ENCODE peak calls at places on chromosomes 4 and X, in eight cellular contexts. O is sigmoid colon, H is Peyer's patch, R is right cardiac atrium, V is lower lobe of right lung, K is tibial nerve, E is lung, Q is GM12878. D is an unnamed sample.
A peak's percentile ranks its signal among the peaks of the same experiment; 100 is the strongest.

GRCh38 chrX:17738002-17738713 is 865 bp downstream of the SCML1 start:
- DNase-seq in O (peak; percentile 79), H (peak; percentile 62), R (peak; percentile 58), V (peak; percentile 56), K (peak; percentile 14), E (peak; percentile 43), Q (no peak), D (peak; percentile 50)

GRCh38 chrX:78944351-78944750 is 840 bp upstream of the P2RY10 start:
- DNase-seq in O (no peak), H (no peak), R (no peak), V (no peak), K (no peak), E (no peak), Q (no peak), D (no peak)

GRCh38 chr4:113684534-113685091 is 76.9 kb downstream of the CAMK2D start:
- DNase-seq in O (peak; percentile 83), H (peak; percentile 60), R (peak; percentile 61), V (no peak), K (no peak), E (no peak), Q (no peak), D (peak; percentile 54)

GRCh38 chr4:158630893-158631292 is 40.8 kb downstream of the C4orf46 start:
- DNase-seq in O (no peak), H (no peak), R (no peak), V (no peak), K (no peak), E (no peak), Q (no peak), D (peak; percentile 15)

GRCh38 chr4:122045533-122045932 is 93.7 kb upstream of the TRPC3 start:
- DNase-seq in O (no peak), H (no peak), R (no peak), V (peak; percentile 71), K (no peak), E (peak; percentile 88), Q (no peak), D (peak; percentile 50)

GRCh38 chr4:140344621-140345020 is 28.8 kb upstream of the SCOC start:
- DNase-seq in O (no peak), H (no peak), R (no peak), V (no peak), K (no peak), E (no peak), Q (no peak), D (no peak)

GRCh38 chr4:8744083-8744805 is 127.4 kb downstream of the HMX1 start:
- DNase-seq in O (peak; percentile 56), H (no peak), R (peak; percentile 32), V (peak; percentile 21), K (peak; percentile 1), E (no peak), Q (no peak), D (no peak)

GRCh38 chrX:1851527-1851926 is 236.7 kb downstream of the ASMT start:
- DNase-seq in O (no peak), H (no peak), R (no peak), V (no peak), K (no peak), E (no peak), Q (no peak), D (peak; percentile 20)

GRCh38 chr4:159070742-159071141 is 32.1 kb upstream of the RAPGEF2 start:
- DNase-seq in O (no peak), H (no peak), R (no peak), V (no peak), K (peak; percentile 27), E (no peak), Q (no peak), D (no peak)

GRCh38 chr4:81472249-81473085 is 760 bp upstream of the RASGEF1B start:
- DNase-seq in O (peak; percentile 67), H (no peak), R (peak; percentile 59), V (peak; percentile 54), K (no peak), E (peak; percentile 42), Q (peak; percentile 24), D (peak; percentile 29)

GRCh38 chr4:6048537-6048936 is 30.3 kb upstream of the C4orf50 start:
- DNase-seq in O (no peak), H (no peak), R (no peak), V (no peak), K (no peak), E (no peak), Q (no peak), D (no peak)
- H3K27me3 ChIP-seq in O (peaks cover 18% of the 10 kb centered on the region), H (no peaks in the 10 kb centered on the region), R (no peaks in the 10 kb centered on the region), V (peaks cover 13% of the 10 kb centered on the region), K (peaks cover 8% of the 10 kb centered on the region), E (no peaks in the 10 kb centered on the region), Q (no peaks in the 10 kb centered on the region), D (no peaks in the 10 kb centered on the region)

GRCh38 chrX:48474581-48474980 is 1.4 kb upstream of the FTSJ1 start:
- DNase-seq in O (no peak), H (no peak), R (no peak), V (no peak), K (no peak), E (no peak), Q (no peak), D (no peak)
- H3K4me3 ChIP-seq in O (no peak overlapping the region), H (no peak overlapping the region), R (no peak overlapping the region), V (no peak overlapping the region), K (no peak overlapping the region), E (no peak overlapping the region), Q (no peak overlapping the region), D (no peak overlapping the region)

GRCh38 chr4:153117554-153117953 is 86.7 kb upstream of the TRIM2 start:
- DNase-seq in O (no peak), H (no peak), R (no peak), V (no peak), K (no peak), E (no peak), Q (no peak), D (no peak)

GRCh38 chr4:153116101-153116680 is 88.1 kb upstream of the TRIM2 start:
- DNase-seq in O (no peak), H (no peak), R (no peak), V (no peak), K (no peak), E (no peak), Q (no peak), D (no peak)

GRCh38 chr4:153115322-153116100 is 88.7 kb upstream of the TRIM2 start:
- DNase-seq in O (no peak), H (no peak), R (no peak), V (no peak), K (no peak), E (peak; percentile 39), Q (peak; percentile 79), D (peak; percentile 68)

GRCh38 chr4:153114771-153115321 is 89.4 kb upstream of the TRIM2 start:
- DNase-seq in O (no peak), H (no peak), R (no peak), V (no peak), K (no peak), E (no peak), Q (no peak), D (no peak)

DNA sequence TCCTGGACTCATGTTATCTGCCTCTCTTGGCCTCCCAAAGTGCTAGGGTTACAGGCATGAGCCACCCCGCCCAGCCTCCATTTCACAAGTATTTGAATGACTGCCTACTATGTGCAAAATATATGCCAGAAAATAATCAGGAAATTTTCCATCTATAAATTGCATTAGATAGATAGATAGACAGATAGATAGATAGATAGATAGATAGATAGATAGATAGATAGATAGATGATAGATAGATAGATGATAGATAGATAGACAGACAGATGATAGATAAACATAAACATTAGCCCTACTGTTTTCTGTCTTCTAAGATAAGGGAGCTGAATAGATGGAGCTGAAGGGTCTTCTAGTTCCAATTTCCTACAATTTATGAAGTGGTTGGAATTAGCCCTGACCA is 87.4 kb upstream of the TRIM2 start:
- DNase-seq in O (no peak), H (no peak), R (no peak), V (no peak), K (no peak), E (no peak), Q (no peak), D (no peak)
- H3K27ac ChIP-seq in O (peak overlapping the region; percentile 78), H (no peak overlapping the region), R (no peak overlapping the region), V (no peak overlapping the region), K (no peak overlapping the region), E (no peak overlapping the region), Q (no peak overlapping the region), D (no peak overlapping the region)

DNA sequence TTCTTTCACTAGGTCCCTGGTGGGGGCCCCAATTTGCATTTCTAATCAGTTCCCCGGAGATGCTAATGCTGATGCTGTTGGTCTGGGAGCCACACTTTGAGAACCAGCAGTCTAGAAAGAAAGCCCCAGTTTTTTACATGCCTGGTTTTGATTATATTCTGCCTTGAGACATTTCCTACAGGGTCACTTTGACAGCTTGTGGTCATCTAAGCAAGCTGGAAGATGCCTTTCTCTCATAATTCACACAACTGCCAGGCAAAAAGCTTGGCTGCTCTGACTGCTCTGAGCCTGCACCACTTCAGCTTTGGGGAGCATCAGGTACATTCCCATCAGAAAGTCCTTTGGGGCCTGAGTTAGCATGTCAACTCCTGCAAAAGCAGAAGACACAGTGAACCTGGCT is 5.9 kb upstream of the PLAC1 start:
- DNase-seq in O (no peak), H (no peak), R (no peak), V (no peak), K (no peak), E (no peak), Q (no peak), D (no peak)
- H3K27me3 ChIP-seq in O (no peaks in the 10 kb centered on the region), H (no peaks in the 10 kb centered on the region), R (no peaks in the 10 kb centered on the region), V (no peaks in the 10 kb centered on the region), K (peaks cover 4% of the 10 kb centered on the region), E (no peaks in the 10 kb centered on the region), Q (no peaks in the 10 kb centered on the region), D (peaks cover 20% of the 10 kb centered on the region)

DNA sequence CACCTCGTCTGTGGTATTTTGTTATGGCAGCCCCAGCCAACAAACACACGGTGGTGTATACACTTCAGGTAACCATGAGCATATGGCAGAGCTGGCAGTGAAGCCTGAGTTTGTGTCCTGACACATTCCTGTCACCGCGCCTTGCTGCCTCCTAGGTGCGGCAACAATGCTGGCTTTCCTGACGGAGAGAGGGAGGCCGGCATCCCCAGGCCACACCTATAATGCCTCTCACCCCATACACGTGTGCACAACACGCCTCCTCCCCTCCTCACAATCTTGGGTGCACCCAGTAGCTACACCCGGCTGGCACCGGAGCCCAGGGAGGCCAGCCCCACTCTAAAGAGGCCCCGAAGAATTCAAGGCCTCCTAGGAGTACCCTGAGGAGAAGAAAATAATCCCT is 158.5 kb downstream of the NSUN7 start:
- DNase-seq in O (peak; percentile 46), H (peak; percentile 56), R (no peak), V (peak; percentile 71), K (no peak), E (peak; percentile 66), Q (no peak), D (no peak)
- H3K4me3 ChIP-seq in O (no peak overlapping the region), H (no peak overlapping the region), R (no peak overlapping the region), V (no peak overlapping the region), K (no peak overlapping the region), E (no peak overlapping the region), Q (no peak overlapping the region), D (no peak overlapping the region)

DNA sequence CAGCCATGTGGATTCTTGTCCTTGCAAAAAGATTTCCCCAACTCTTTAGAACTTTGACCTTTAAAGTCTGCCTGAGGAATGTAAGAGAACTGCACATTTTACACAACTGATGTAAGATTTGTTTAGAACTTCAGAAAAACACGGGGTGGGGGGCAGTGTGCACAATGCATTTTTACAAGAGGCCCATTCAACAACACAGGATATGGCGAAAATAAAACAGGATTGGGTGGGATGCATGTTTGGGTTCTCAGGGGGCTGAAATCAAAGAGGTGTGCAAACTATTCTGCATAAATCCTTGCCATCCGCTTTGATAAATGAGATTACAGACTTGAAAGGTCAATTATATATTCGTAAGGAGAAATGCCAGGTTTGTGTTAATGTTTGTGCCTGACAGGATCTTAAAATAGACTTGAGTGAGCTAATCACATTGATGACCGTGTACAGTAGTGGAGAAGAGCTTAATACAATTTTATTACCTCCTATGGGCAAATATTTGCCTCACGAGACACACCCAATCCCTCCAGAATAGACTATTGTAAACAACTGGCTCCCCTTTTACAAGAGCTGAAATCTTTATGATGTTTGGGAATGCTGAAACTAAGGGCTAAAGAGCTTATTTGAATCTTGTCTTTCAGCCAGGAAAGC is 184.1 kb upstream of the LEF1 start:
- DNase-seq in O (no peak), H (no peak), R (no peak), V (no peak), K (no peak), E (no peak), Q (no peak), D (no peak)
- H3K27ac ChIP-seq in O (no peak overlapping the region), H (no peak overlapping the region), R (no peak overlapping the region), V (no peak overlapping the region), K (no peak overlapping the region), E (no peak overlapping the region), Q (no peak overlapping the region), D (no peak overlapping the region)

D was measured in adrenal gland.